ENCODE peak calls at places on chromosomes 7 and 10, in four cellular contexts. M is colonic mucosa, L is fibroblast of the aortic adventitia, Q is IMR-90. Z is an unnamed sample.
A peak's percentile ranks its signal among the peaks of the same experiment; 100 is the strongest.

GRCh38 chr7:49866076-49866735 is 92.8 kb downstream of the VWC2 start:
- DNase-seq in Q (no peak), L (no peak), M (no peak), Z (no peak)

GRCh38 chr10:103281753-103282152 is 4.8 kb downstream of the INA start:
- DNase-seq in L (no peak), M (no peak), Q (peak; percentile 43), Z (no peak)

GRCh38 chr7:47648301-47648900 is 66.5 kb upstream of the TNS3 start:
- DNase-seq in L (peak; percentile 68), M (no peak), Q (peak; percentile 85), Z (no peak)

GRCh38 chr10:125102216-125102615 is 58.1 kb downstream of the CTBP2 start:
- DNase-seq in M (peak; percentile 59), Q (peak; percentile 81), L (peak; percentile 61), Z (no peak)

GRCh38 chr7:134108803-134109202 is 18.3 kb upstream of the LRGUK start:
- DNase-seq in M (no peak), Q (no peak), L (no peak), Z (no peak)

GRCh38 chr7:103951311-103951710 is 38.1 kb downstream of the RELN start:
- DNase-seq in M (no peak), L (no peak), Q (no peak), Z (no peak)

GRCh38 chr7:78620931-78621330 is 822.4 kb downstream of the PHTF2 start:
- DNase-seq in L (peak; percentile 9), M (no peak), Q (peak; percentile 12), Z (no peak)

GRCh38 chr7:54785261-54785660 is 26.2 kb upstream of the SEC61G start:
- DNase-seq in Q (peak; percentile 30), L (no peak), M (no peak), Z (no peak)

GRCh38 chr10:60430017-60430416 is 40.3 kb upstream of the ANK3 start:
- DNase-seq in L (peak; percentile 93), Q (peak; percentile 82), M (no peak), Z (no peak)

GRCh38 chr10:117239031-117239430 is 1.9 kb upstream of the SLC18A2 start:
- DNase-seq in Q (no peak), M (no peak), L (no peak), Z (no peak)

GRCh38 chr10:125054664-125055273 is 105.6 kb downstream of the CTBP2 start:
- DNase-seq in M (no peak), L (no peak), Q (no peak), Z (no peak)

GRCh38 chr10:188546-188945 is 53.3 kb downstream of the ZMYND11 start:
- DNase-seq in M (no peak), Q (peak; percentile 57), L (no peak), Z (no peak)
- H3K4me3 ChIP-seq in M (no peak overlapping the region), Q (no peak overlapping the region), L (no peak overlapping the region), Z (no peak overlapping the region)

DNA sequence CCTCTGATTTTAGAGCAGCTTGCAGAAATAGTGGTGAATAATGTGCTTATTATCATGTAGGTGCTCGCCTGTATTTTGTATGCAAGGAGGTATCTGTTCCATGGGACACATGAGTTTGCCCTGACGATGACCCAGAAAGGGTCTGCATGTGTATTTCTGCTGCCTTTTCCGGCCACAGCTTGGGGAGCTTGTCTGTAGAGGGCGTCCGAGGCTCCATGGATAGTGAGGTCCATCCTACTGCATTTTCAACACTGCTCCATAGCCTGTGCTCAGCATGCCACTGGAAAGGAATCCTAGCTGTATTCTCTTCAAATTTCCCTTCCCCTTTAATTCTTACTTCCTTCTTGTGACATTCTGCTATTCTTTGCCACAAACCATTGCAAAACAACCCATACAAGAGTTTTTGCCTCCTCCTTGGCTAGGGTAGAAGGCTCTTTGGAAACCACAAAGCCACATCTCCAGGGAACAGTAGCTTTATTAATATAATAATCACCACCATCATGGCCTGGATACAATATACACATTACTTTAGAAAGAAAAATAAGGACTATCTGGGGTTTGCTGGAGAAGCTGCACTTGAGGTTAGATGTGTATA is 127.7 kb downstream of the DYNC1I1 start:
- DNase-seq in M (no peak), Q (no peak), L (no peak), Z (no peak)
- TF ChIP-seq CTCF in M (no peak), Q (no peak), L (no peak), Z (no peak)

DNA sequence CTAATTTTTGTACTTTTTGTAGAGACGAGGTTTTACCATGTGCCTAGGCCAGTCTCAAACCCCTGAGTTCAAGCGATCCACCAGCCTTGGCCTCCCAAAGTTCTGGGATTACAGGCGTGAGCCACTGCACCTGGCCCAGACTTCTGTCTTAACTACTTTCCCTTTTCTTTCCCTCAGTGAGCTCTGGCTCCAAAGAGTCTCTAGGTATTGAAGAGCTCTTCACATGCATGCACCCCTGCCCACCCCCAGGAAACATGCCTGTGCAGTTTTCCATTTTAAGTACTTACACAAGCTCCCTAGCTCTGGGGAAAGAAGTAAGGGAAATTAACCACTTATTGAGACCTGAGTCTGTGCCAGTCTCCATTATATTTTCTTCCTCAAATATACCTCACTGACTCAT is 2.0 kb downstream of the MYOZ1 start:
- DNase-seq in Q (no peak), L (no peak), M (no peak), Z (no peak)
- H3K4me3 ChIP-seq in Q (no peak overlapping the region), L (no peak overlapping the region), M (no peak overlapping the region), Z (no peak overlapping the region)

GRCh38 chr7:2519119-2519930 is at the start of gene LFNG:
- DNase-seq in L (peak; percentile 68), Q (peak; percentile 83), M (peak; percentile 91), Z (peak; percentile 40)

GRCh38 chr7:2518737-2519118 is 846 bp upstream of the LFNG start:
- DNase-seq in L (no peak), M (no peak), Q (no peak), Z (no peak)

GRCh38 chr7:2517678-2518077 is 1.9 kb upstream of the LFNG start:
- DNase-seq in Q (peak; percentile 61), M (no peak), L (peak; percentile 16), Z (no peak)

GRCh38 chr7:2517004-2517403 is 2.6 kb upstream of the LFNG start:
- DNase-seq in M (no peak), L (peak; percentile 78), Q (peak; percentile 93), Z (no peak)

GRCh38 chr7:2518101-2518500 is 1.5 kb upstream of the LFNG start:
- DNase-seq in L (no peak), Q (no peak), M (peak; percentile 57), Z (no peak)
- TF ChIP-seq CTCF in L (no peak), Q (no peak), M (no peak), Z (no peak)

DNA sequence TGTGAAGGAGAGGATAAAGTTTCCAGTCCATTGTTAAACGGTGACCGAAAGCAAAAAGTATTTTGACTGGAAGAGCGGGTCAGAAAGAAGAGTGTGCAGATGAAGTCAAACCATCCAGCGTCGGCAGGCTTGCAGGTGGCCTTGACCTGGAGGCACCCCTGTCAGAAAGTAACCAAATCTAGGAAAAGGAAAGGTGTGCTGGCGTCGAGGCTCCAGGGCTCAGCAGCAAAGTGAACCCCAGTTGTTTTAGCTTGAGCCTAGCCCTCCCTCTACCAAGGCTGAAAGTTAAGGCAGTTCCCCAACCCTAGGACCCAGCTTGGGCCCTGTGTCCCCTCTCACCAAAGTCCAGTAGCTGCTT is 512 bp downstream of the PDK4 start:
- DNase-seq in L (no peak), Q (no peak), M (peak; percentile 40), Z (no peak)
- H3K4me3 ChIP-seq in L (peak overlapping the region; percentile 53), Q (peak overlapping the region; percentile 59), M (peak overlapping the region; percentile 85), Z (no peak overlapping the region)